ENCODE peak calls at places on chromosomes 13 and 19, in four cellular contexts. V is AG04450, A is PC-9, K is thyroid gland. J is an unnamed sample.
A peak's percentile ranks its signal among the peaks of the same experiment; 100 is the strongest.

GRCh38 chr19:50026550-50026906 is 723 bp downstream of the ZNF473 start:
- DNase-seq in V (no peak), A (no peak), K (no peak), J (no peak)

GRCh38 chr19:50943074-50943828 is 9.6 kb downstream of the KLK5 start:
- DNase-seq in V (no peak), A (peak; percentile 38), K (no peak), J (no peak)

GRCh38 chr13:85091835-85092234 is 707.4 kb downstream of the SLITRK6 start:
- DNase-seq in V (no peak), A (no peak), K (no peak), J (no peak)

GRCh38 chr19:31962565-31962996 is 382.8 kb upstream of the ZNF507 start:
- DNase-seq in V (no peak), A (no peak), K (no peak), J (no peak)

GRCh38 chr13:41916173-41916954 is 44.5 kb downstream of the VWA8 start:
- DNase-seq in V (peak; percentile 66), A (no peak), K (no peak), J (peak; percentile 93)

GRCh38 chr13:105037064-105037463 is 1498.4 kb downstream of the EFNB2 start:
- DNase-seq in V (no peak), A (no peak), K (no peak), J (no peak)

GRCh38 chr13:47184311-47184710 is 287.5 kb upstream of the HTR2A start:
- DNase-seq in V (no peak), A (no peak), K (no peak), J (no peak)

GRCh38 chr19:34276614-34277013 is 22.3 kb downstream of the GARRE1 start:
- DNase-seq in V (no peak), A (no peak), K (peak; percentile 35), J (no peak)

GRCh38 chr19:41193420-41194156 is 569 bp downstream of the CYP2S1 start:
- DNase-seq in V (no peak), A (no peak), K (no peak), J (no peak)

GRCh38 chr13:44259045-44260042 is 114.3 kb upstream of the SERP2 start:
- DNase-seq in V (no peak), A (no peak), K (no peak), J (peak; percentile 48)

GRCh38 chr19:56441206-56441792 is 35.8 kb downstream of the ZNF667 start:
- DNase-seq in V (no peak), A (no peak), K (no peak), J (no peak)

GRCh38 chr13:48110930-48111721 is 16.2 kb upstream of the MED4 start:
- DNase-seq in V (no peak), A (no peak), K (no peak), J (peak; percentile 36)

GRCh38 chr13:91882918-91883317 is 484.5 kb downstream of the GPC5 start:
- DNase-seq in V (no peak), A (no peak), K (no peak), J (no peak)

GRCh38 chr13:85693889-85694511 is 105.2 kb downstream of the SLITRK6 start:
- DNase-seq in V (no peak), A (no peak), K (no peak), J (peak; percentile 31)

GRCh38 chr13:42361701-42362100 is 89.7 kb downstream of the AKAP11 start:
- DNase-seq in V (no peak), A (no peak), K (no peak), J (no peak)

GRCh38 chr19:49911381-49912145 is 14.9 kb upstream of the IL4I1 start:
- DNase-seq in V (no peak), A (no peak), K (peak; percentile 49), J (peak; percentile 66)

GRCh38 chr13:50081106-50081898 is 66.1 kb downstream of the KCNRG start:
- DNase-seq in V (no peak), A (peak; percentile 37), K (peak; percentile 49), J (no peak)

GRCh38 chr13:50080158-50080855 is 65.1 kb downstream of the KCNRG start:
- DNase-seq in V (no peak), A (peak; percentile 12), K (peak; percentile 9), J (peak; percentile 59)

GRCh38 chr13:50079278-50080157 is 64.3 kb downstream of the KCNRG start:
- DNase-seq in V (no peak), A (no peak), K (no peak), J (no peak)

GRCh38 chr13:50080856-50081105 is 65.5 kb downstream of the KCNRG start:
- DNase-seq in V (no peak), A (no peak), K (no peak), J (peak; percentile 39)

GRCh38 chr13:50078512-50079277 is 63.5 kb downstream of the KCNRG start:
- DNase-seq in V (no peak), A (no peak), K (no peak), J (no peak)
- H3K4me3 ChIP-seq in V (peak overlapping the region; percentile 23), A (peak overlapping the region; percentile 87), K (no peak overlapping the region), J (peak overlapping the region; percentile 84)

GRCh38 chr13:52845334-52845761 is 3.1 kb downstream of the PCDH8 start:
- DNase-seq in V (no peak), A (no peak), K (peak; percentile 41), J (no peak)
- TF ChIP-seq CTCF in V (peak; percentile 11), A (no peak), K (no peak), J (no peak)

GRCh38 chr13:112977525-112977924 is 8.5 kb downstream of the MCF2L start:
- DNase-seq in V (no peak), A (no peak), K (no peak), J (no peak)

GRCh38 chr13:112977091-112977490 is 8.1 kb downstream of the MCF2L start:
- DNase-seq in V (no peak), A (no peak), K (no peak), J (no peak)

GRCh38 chr13:112980441-112980840 is 11.4 kb downstream of the MCF2L start:
- DNase-seq in V (no peak), A (no peak), K (peak; percentile 69), J (no peak)

GRCh38 chr13:112979406-112979902 is 10.4 kb downstream of the MCF2L start:
- DNase-seq in V (no peak), A (no peak), K (no peak), J (no peak)

GRCh38 chr13:112978561-112979405 is 9.8 kb downstream of the MCF2L start:
- DNase-seq in V (no peak), A (no peak), K (peak; percentile 23), J (no peak)
- H3K4me3 ChIP-seq in V (no peak overlapping the region), A (no peak overlapping the region), K (no peak overlapping the region), J (no peak overlapping the region)

DNA sequence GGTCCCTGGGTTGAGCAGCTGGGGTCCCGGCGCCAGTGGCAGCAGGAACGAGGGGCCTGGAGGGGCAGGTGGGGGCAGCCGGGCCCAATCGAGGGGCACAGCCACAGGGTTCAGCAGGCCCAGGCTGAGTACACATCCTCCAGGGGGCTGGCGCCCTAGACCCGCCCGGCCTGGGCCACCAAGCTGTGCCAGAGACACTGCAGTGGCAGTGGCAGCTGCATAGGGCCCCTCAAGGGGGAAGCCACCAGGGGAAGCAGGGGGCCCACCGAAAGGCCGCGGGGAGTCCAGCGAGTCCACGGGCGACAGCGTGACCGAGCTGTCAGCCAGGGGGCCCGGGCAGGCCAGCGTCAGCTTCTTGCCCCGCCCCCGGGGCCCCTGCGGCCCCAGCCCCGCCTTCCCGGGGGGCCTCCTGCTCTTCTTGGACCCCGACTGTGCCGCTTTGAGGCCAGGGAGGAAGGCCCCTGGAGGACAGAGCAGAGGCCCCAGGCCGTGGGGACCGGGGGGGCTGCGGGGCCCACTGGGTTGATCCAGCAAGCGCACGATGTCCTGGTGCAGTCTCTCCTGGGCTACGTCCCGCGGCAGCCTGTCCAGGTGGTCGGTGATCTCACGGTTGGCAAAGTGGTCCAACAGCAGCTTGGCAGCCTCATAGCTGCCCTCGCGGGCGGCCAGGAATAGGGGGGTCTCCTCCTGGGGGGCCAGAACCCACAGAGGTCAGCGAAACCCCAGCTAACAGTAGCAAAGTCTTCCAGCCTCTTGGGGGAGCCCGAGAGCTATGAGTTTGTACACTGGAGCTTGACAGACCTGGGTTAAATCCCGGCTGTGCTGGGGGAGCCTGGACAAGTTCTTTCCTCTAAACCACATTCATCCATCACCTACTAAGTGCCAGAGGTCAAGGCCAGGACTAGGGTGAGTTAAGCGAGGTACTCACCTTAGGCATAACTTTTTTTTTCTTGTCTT is 39.5 kb downstream of the NOTCH3 start:
- DNase-seq in V (no peak), A (peak; percentile 47), K (no peak), J (peak; percentile 47)
- TF ChIP-seq CTCF in V (peak; percentile 48), A (peak; percentile 82), K (no peak), J (peak; percentile 59)

GRCh38 chr13:51825165-51825592 is 19.8 kb downstream of the TMEM272 start:
- DNase-seq in V (no peak), A (no peak), K (no peak), J (peak; percentile 87)
- H3K4me3 ChIP-seq in V (no peak overlapping the region), A (no peak overlapping the region), K (no peak overlapping the region), J (no peak overlapping the region)

GRCh38 chr19:12800873-12801465 is 631 bp downstream of the PRDX2 start:
- DNase-seq in V (no peak), A (no peak), K (peak; percentile 26), J (no peak)
- TF ChIP-seq CTCF in V (no peak), A (no peak), K (no peak), J (no peak)

GRCh38 chr19:17949956-17950309 is 17.0 kb upstream of the KCNN1 start:
- DNase-seq in V (no peak), A (no peak), K (no peak), J (no peak)

GRCh38 chr19:17946965-17947784 is 14.4 kb downstream of the CCDC124 start:
- DNase-seq in V (no peak), A (no peak), K (no peak), J (no peak)

GRCh38 chr19:17947815-17948473 is 15.1 kb downstream of the CCDC124 start:
- DNase-seq in V (peak; percentile 70), A (peak; percentile 95), K (peak; percentile 91), J (peak; percentile 93)

GRCh38 chr19:17948967-17949930 is 16.4 kb downstream of the CCDC124 start:
- DNase-seq in V (no peak), A (no peak), K (no peak), J (no peak)

GRCh38 chr19:17948474-17948966 is 15.7 kb downstream of the CCDC124 start:
- DNase-seq in V (no peak), A (no peak), K (peak; percentile 28), J (no peak)
- H3K4me3 ChIP-seq in V (peak overlapping the region; percentile 60), A (peak overlapping the region; percentile 62), K (no peak overlapping the region), J (peak overlapping the region; percentile 60)

GRCh38 chr13:93224545-93224944 is 2.1 kb upstream of the GPC6 start:
- DNase-seq in V (no peak), A (no peak), K (no peak), J (peak; percentile 38)
- TF ChIP-seq CTCF in V (no peak), A (no peak), K (no peak), J (no peak)